ENCODE peak calls at places on chromosomes 3 and 15, in six cellular contexts. One of them, this sample, is unnamed.

GRCh38 chr3:33134026-33134625 is 20.3 kb downstream of the CRTAP start:
- DNase-seq in T1000: no peak
- DNase-seq in T-cell: no peak
- DNase-seq in activated T-helper 1 cell treated with Interleukin-2 at 50 U/mL for 16 hours: no peak
- DNase-seq in uterus: no peak
- DNase-seq in NCI-H2081: no peak
- DNase-seq in this sample: no peak

GRCh38 chr3:114380233-114380645 is 86.4 kb downstream of the TIGIT start:
- DNase-seq in T1000: no peak
- DNase-seq in T-cell: no peak
- DNase-seq in activated T-helper 1 cell treated with Interleukin-2 at 50 U/mL for 16 hours: no peak
- DNase-seq in uterus: peak
- DNase-seq in NCI-H2081: no peak
- DNase-seq in this sample: peak

GRCh38 chr3:139320551-139321309 is 23.1 kb upstream of the MRPS22 start:
- DNase-seq in T1000: no peak
- DNase-seq in T-cell: no peak
- DNase-seq in activated T-helper 1 cell treated with Interleukin-2 at 50 U/mL for 16 hours: no peak
- DNase-seq in uterus: no peak
- DNase-seq in NCI-H2081: no peak
- DNase-seq in this sample: no peak

GRCh38 chr3:48716508-48716981 is 476 bp downstream of the IP6K2 start:
- DNase-seq in T1000: no peak
- DNase-seq in T-cell: peak
- DNase-seq in activated T-helper 1 cell treated with Interleukin-2 at 50 U/mL for 16 hours: no peak
- DNase-seq in uterus: no peak
- DNase-seq in NCI-H2081: peak
- DNase-seq in this sample: no peak

GRCh38 chr15:53611145-53611920 is 148.1 kb downstream of the WDR72 start:
- DNase-seq in T1000: no peak
- DNase-seq in T-cell: no peak
- DNase-seq in activated T-helper 1 cell treated with Interleukin-2 at 50 U/mL for 16 hours: no peak
- DNase-seq in uterus: no peak
- DNase-seq in NCI-H2081: no peak
- DNase-seq in this sample: no peak

GRCh38 chr3:96012941-96013340 is 801.5 kb upstream of the EPHA6 start:
- DNase-seq in T1000: no peak
- DNase-seq in T-cell: no peak
- DNase-seq in activated T-helper 1 cell treated with Interleukin-2 at 50 U/mL for 16 hours: no peak
- DNase-seq in uterus: no peak
- DNase-seq in NCI-H2081: no peak
- DNase-seq in this sample: no peak

GRCh38 chr3:173993299-173993698 is 595.8 kb downstream of the NLGN1 start:
- DNase-seq in T1000: no peak
- DNase-seq in T-cell: no peak
- DNase-seq in activated T-helper 1 cell treated with Interleukin-2 at 50 U/mL for 16 hours: no peak
- DNase-seq in uterus: no peak
- DNase-seq in NCI-H2081: peak
- DNase-seq in this sample: no peak

GRCh38 chr15:44208956-44209355 is 13.9 kb upstream of the FRMD5 start:
- DNase-seq in T1000: no peak
- DNase-seq in T-cell: no peak
- DNase-seq in activated T-helper 1 cell treated with Interleukin-2 at 50 U/mL for 16 hours: no peak
- DNase-seq in uterus: no peak
- DNase-seq in NCI-H2081: no peak
- DNase-seq in this sample: no peak

GRCh38 chr3:173945801-173946200 is 548.3 kb downstream of the NLGN1 start:
- DNase-seq in T1000: no peak
- DNase-seq in T-cell: no peak
- DNase-seq in activated T-helper 1 cell treated with Interleukin-2 at 50 U/mL for 16 hours: no peak
- DNase-seq in uterus: no peak
- DNase-seq in NCI-H2081: no peak
- DNase-seq in this sample: no peak

GRCh38 chr15:83733206-83733605 is 79.3 kb downstream of the ADAMTSL3 start:
- DNase-seq in T1000: no peak
- DNase-seq in T-cell: no peak
- DNase-seq in activated T-helper 1 cell treated with Interleukin-2 at 50 U/mL for 16 hours: no peak
- DNase-seq in uterus: no peak
- DNase-seq in NCI-H2081: no peak
- DNase-seq in this sample: no peak

GRCh38 chr3:102471001-102471400 is 36.2 kb downstream of the ZPLD1 start:
- DNase-seq in T1000: no peak
- DNase-seq in T-cell: no peak
- DNase-seq in activated T-helper 1 cell treated with Interleukin-2 at 50 U/mL for 16 hours: no peak
- DNase-seq in uterus: no peak
- DNase-seq in NCI-H2081: no peak
- DNase-seq in this sample: no peak

GRCh38 chr15:50940506-50940905 is 32.0 kb downstream of the AP4E1 start:
- DNase-seq in T1000: no peak
- DNase-seq in T-cell: no peak
- DNase-seq in activated T-helper 1 cell treated with Interleukin-2 at 50 U/mL for 16 hours: no peak
- DNase-seq in uterus: no peak
- DNase-seq in NCI-H2081: no peak
- DNase-seq in this sample: no peak

GRCh38 chr3:47083786-47084185 is 80.1 kb downstream of the SETD2 start:
- DNase-seq in T1000: no peak
- DNase-seq in T-cell: no peak
- DNase-seq in activated T-helper 1 cell treated with Interleukin-2 at 50 U/mL for 16 hours: no peak
- DNase-seq in uterus: no peak
- DNase-seq in NCI-H2081: no peak
- DNase-seq in this sample: no peak

GRCh38 chr3:122515020-122515468 is 305 bp upstream of the KPNA1 start:
- DNase-seq in T1000: no peak
- DNase-seq in T-cell: no peak
- DNase-seq in activated T-helper 1 cell treated with Interleukin-2 at 50 U/mL for 16 hours: no peak
- DNase-seq in uterus: no peak
- DNase-seq in NCI-H2081: no peak
- DNase-seq in this sample: no peak

GRCh38 chr3:93994056-93994455 is 14.1 kb downstream of the ARL13B start:
- DNase-seq in T1000: no peak
- DNase-seq in T-cell: no peak
- DNase-seq in activated T-helper 1 cell treated with Interleukin-2 at 50 U/mL for 16 hours: no peak
- DNase-seq in uterus: no peak
- DNase-seq in NCI-H2081: no peak
- DNase-seq in this sample: no peak